ENCODE peak calls at places on chromosome 5, in seven cellular contexts. E is esophagus muscularis mucosa, P is breast epithelium, Q is prostate gland, N is GM12892, R is vagina, B is transverse colon. J is an unnamed sample.
A peak's percentile ranks its signal among the peaks of the same experiment; 100 is the strongest.

GRCh38 chr5:77012601-77013000 is 17.6 kb upstream of the AGGF1 start:
- DNase-seq in E (no peak), P (no peak), Q (no peak), N (no peak), R (no peak), B (no peak), J (no peak)

GRCh38 chr5:114360816-114361723 is 800 bp upstream of the KCNN2 start:
- DNase-seq in E (no peak), P (no peak), Q (peak; percentile 52), N (peak; percentile 35), R (no peak), B (no peak), J (no peak)

GRCh38 chr5:170896779-170897178 is 35.0 kb downstream of the RANBP17 start:
- DNase-seq in E (no peak), P (no peak), Q (no peak), N (no peak), R (no peak), B (no peak), J (no peak)

GRCh38 chr5:122311888-122312669 is at the start of gene SNCAIP:
- DNase-seq in E (no peak), P (no peak), Q (peak; percentile 31), N (peak; percentile 15), R (no peak), B (peak; percentile 43), J (no peak)

GRCh38 chr5:156474251-156474650 is 147.3 kb downstream of the SGCD start:
- DNase-seq in E (no peak), P (no peak), Q (no peak), N (no peak), R (no peak), B (no peak), J (peak; percentile 60)

GRCh38 chr5:77981820-77982219 is 205.7 kb upstream of the TBCA start:
- DNase-seq in E (no peak), P (no peak), Q (no peak), N (no peak), R (no peak), B (no peak), J (no peak)

GRCh38 chr5:79938468-79938867 is 52.6 kb downstream of the MTX3 start:
- DNase-seq in E (no peak), P (no peak), Q (no peak), N (no peak), R (no peak), B (no peak), J (no peak)

GRCh38 chr5:115778417-115778816 is 38.0 kb downstream of the CDO1 start:
- DNase-seq in E (no peak), P (no peak), Q (no peak), N (no peak), R (no peak), B (no peak), J (no peak)

GRCh38 chr5:157370967-157371366 is 89.0 kb upstream of the NIPAL4 start:
- DNase-seq in E (no peak), P (no peak), Q (no peak), N (no peak), R (no peak), B (no peak), J (no peak)

GRCh38 chr5:78647411-78647818 is 1.2 kb downstream of the LHFPL2 start:
- DNase-seq in E (no peak), P (no peak), Q (no peak), N (peak; percentile 31), R (no peak), B (peak; percentile 59), J (no peak)

GRCh38 chr5:176381423-176381822 is 7.0 kb downstream of the NOP16 start:
- DNase-seq in E (no peak), P (no peak), Q (no peak), N (no peak), R (no peak), B (no peak), J (no peak)

GRCh38 chr5:102753889-102754498 is 1.1 kb upstream of the PAM start:
- DNase-seq in E (no peak), P (no peak), Q (no peak), N (peak; percentile 17), R (no peak), B (no peak), J (no peak)

GRCh38 chr5:179867079-179867465 is 8.5 kb upstream of the MRNIP start:
- DNase-seq in E (no peak), P (no peak), Q (no peak), N (no peak), R (no peak), B (no peak), J (no peak)

GRCh38 chr5:15249152-15249551 is 250.8 kb upstream of the FBXL7 start:
- DNase-seq in E (no peak), P (no peak), Q (no peak), N (no peak), R (no peak), B (no peak), J (no peak)

GRCh38 chr5:118115791-118116190 is 872.6 kb downstream of the DTWD2 start:
- DNase-seq in E (no peak), P (no peak), Q (no peak), N (no peak), R (no peak), B (no peak), J (no peak)

GRCh38 chr5:34521628-34522290 is 134.4 kb upstream of the RAI14 start:
- DNase-seq in E (no peak), P (no peak), Q (no peak), N (no peak), R (peak; percentile 77), B (no peak), J (no peak)

GRCh38 chr5:135729582-135729879 is 104.9 kb upstream of the SLC25A48 start:
- DNase-seq in E (no peak), P (no peak), Q (no peak), N (no peak), R (no peak), B (no peak), J (no peak)

GRCh38 chr5:137761560-137761959 is 7.4 kb upstream of the HNRNPA0 start:
- DNase-seq in E (no peak), P (no peak), Q (no peak), N (no peak), R (no peak), B (no peak), J (no peak)

GRCh38 chr5:6889030-6889429 is 175.8 kb downstream of the TENT4A start:
- DNase-seq in E (peak; percentile 31), P (no peak), Q (no peak), N (no peak), R (no peak), B (no peak), J (no peak)

GRCh38 chr5:116626272-116626723 is 51.7 kb upstream of the SEMA6A start:
- DNase-seq in E (peak; percentile 94), P (peak; percentile 79), Q (no peak), N (no peak), R (no peak), B (peak; percentile 67), J (peak; percentile 86)

GRCh38 chr5:98319299-98320011 is 454.0 kb upstream of the RGMB start:
- DNase-seq in E (no peak), P (no peak), Q (no peak), N (no peak), R (no peak), B (no peak), J (no peak)
- TF ChIP-seq POLR2AphosphoS5 in E (no peak), P (no peak), Q (no peak), N (no peak), R (no peak), B (no peak), J (no peak)

GRCh38 chr5:56910123-56910951 is 941 bp downstream of the SETD9 start:
- DNase-seq in E (no peak), P (peak; percentile 52), Q (peak; percentile 35), N (peak; percentile 13), R (no peak), B (peak; percentile 59), J (peak; percentile 77)
- TF ChIP-seq POLR2A in E (peak; percentile 32), P (no peak), Q (no peak), N (no peak), R (no peak), B (peak; percentile 82), J (no peak)

DNA sequence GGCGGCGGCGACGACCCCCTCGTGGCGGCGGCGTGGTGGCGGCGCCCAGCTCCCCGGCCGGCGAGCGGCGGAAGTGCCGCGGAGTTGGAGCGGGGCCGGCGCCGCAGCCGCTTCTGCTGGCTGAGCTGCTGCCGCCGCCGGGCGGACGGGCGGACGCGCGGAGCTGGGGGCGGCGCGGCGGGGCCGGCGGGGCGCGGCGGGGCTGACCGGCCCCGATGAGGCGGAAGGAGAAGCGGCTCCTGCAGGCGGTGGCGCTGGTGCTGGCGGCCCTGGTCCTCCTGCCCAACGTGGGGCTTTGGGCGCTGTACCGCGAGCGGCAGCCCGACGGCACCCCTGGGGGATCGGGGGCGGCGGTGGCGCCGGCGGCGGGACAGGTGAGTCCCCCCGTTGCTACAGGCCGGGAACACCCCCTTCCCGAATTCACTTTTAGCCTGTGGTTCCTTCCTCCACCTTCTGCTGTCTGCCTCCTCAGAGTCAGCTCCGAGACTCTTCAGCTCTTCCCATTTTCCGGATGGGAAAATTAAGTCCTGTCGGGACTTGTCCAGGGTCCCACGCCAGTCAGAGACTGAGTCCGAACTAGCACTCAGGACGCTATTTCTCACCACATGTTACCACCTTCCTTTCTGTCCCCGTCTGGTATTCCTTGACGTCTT is at the start of gene GALNT10:
- DNase-seq in E (no peak), P (peak; percentile 55), Q (peak; percentile 46), N (peak; percentile 79), R (no peak), B (peak; percentile 70), J (no peak)
- TF ChIP-seq POLR2AphosphoS5 in E (peak; percentile 69), P (no peak), Q (no peak), N (peak; percentile 36), R (no peak), B (peak; percentile 85), J (no peak)

GRCh38 chr5:149212203-149212951 is 59.3 kb upstream of the AFAP1L1 start:
- DNase-seq in E (no peak), P (no peak), Q (no peak), N (no peak), R (no peak), B (no peak), J (no peak)
- TF ChIP-seq POLR2A in E (no peak), P (no peak), Q (no peak), N (no peak), R (no peak), B (no peak), J (no peak)

DNA sequence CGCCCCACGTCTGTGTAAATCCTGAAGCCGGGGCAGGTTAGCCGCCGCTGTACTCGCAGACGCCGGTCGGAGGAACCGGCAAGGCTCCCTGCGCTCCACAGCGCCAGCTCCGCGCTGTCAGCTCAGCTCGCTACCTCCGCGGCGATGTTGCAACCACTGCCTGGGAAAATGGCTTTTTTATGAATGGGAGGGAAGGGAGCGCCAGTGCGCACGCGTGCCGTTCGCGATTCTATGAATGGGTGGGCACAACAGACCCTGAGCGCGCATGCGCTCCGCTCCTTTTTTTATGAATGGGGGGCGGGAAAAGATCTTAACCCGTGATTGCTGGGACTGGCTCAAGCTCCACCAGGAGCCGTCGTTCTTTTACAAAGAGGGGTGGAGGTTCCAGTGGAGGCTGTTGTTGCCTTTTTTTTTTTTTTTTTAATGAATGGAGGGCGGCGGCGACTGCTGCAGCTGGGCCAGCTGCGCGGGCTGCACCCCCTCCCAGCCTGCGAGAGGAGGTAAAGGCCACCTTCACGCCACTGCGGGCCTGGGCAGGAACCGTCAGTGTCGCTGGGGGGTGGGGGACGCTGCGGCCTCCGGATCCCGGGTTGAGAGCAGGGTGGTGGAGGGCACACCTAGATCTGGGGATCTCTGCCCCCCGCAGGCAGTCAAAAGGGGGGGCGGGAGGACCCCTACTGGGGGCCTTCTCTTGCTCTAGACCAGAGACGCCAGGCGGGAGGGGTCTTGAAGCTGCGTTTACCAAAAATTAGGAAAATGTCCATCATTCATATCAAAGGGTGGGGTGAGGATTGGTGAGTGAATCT is at the start of gene SPRY4:
- DNase-seq in E (peak; percentile 97), P (peak; percentile 84), Q (peak; percentile 92), N (peak; percentile 68), R (no peak), B (peak; percentile 91), J (peak; percentile 94)
- TF ChIP-seq POLR2AphosphoS5 in E (peak; percentile 98), P (peak; percentile 58), Q (peak; percentile 98), N (peak; percentile 77), R (peak; percentile 96), B (peak; percentile 97), J (no peak)

GRCh38 chr5:81420039-81420667 is 26.2 kb upstream of the ACOT12 start:
- DNase-seq in E (no peak), P (no peak), Q (no peak), N (no peak), R (no peak), B (no peak), J (no peak)
- TF ChIP-seq POLR2A in E (no peak), P (no peak), Q (no peak), N (no peak), R (no peak), B (no peak), J (no peak)